ENCODE peak calls at places on chromosome 7, in five cellular contexts. One of them, this sample, is unnamed.

GRCh38 chr7:27098493-27099223 is 2.9 kb upstream of the HOXA1 start:
- DNase-seq in GM23248: peak
- DNase-seq in GM23338: peak
- DNase-seq in H1: no peak
- DNase-seq in mammary epithelial cell: peak
- DNase-seq in this sample: no peak

GRCh38 chr7:144525956-144526355 is 122.5 kb upstream of the NOBOX start:
- DNase-seq in GM23248: no peak
- DNase-seq in GM23338: no peak
- DNase-seq in H1: no peak
- DNase-seq in mammary epithelial cell: no peak
- DNase-seq in this sample: no peak

GRCh38 chr7:22387583-22387982 is 30.6 kb upstream of the RAPGEF5 start:
- DNase-seq in mammary epithelial cell: no peak
- DNase-seq in GM23248: peak
- DNase-seq in H1: no peak
- DNase-seq in GM23338: no peak
- DNase-seq in this sample: no peak

GRCh38 chr7:70498232-70498631 is 633.7 kb upstream of the GALNT17 start:
- DNase-seq in GM23338: no peak
- DNase-seq in GM23248: no peak
- DNase-seq in mammary epithelial cell: no peak
- DNase-seq in H1: no peak
- DNase-seq in this sample: no peak

GRCh38 chr7:22885824-22886255 is 63.2 kb upstream of the TOMM7 start:
- DNase-seq in mammary epithelial cell: no peak
- DNase-seq in GM23248: no peak
- DNase-seq in GM23338: no peak
- DNase-seq in H1: no peak
- DNase-seq in this sample: peak

GRCh38 chr7:7207876-7208275 is 25.5 kb downstream of the C1GALT1 start:
- DNase-seq in mammary epithelial cell: peak
- DNase-seq in GM23338: no peak
- DNase-seq in GM23248: no peak
- DNase-seq in H1: no peak
- DNase-seq in this sample: no peak

GRCh38 chr7:149599636-149600206 is 102.1 kb upstream of the ZNF746 start:
- DNase-seq in GM23338: no peak
- DNase-seq in mammary epithelial cell: no peak
- DNase-seq in GM23248: no peak
- DNase-seq in H1: no peak
- DNase-seq in this sample: peak

GRCh38 chr7:7265057-7265456 is 82.7 kb downstream of the C1GALT1 start:
- DNase-seq in GM23248: peak
- DNase-seq in H1: no peak
- DNase-seq in GM23338: no peak
- DNase-seq in mammary epithelial cell: no peak
- DNase-seq in this sample: no peak

GRCh38 chr7:69318794-69319193 is 279.5 kb upstream of the AUTS2 start:
- DNase-seq in mammary epithelial cell: no peak
- DNase-seq in H1: no peak
- DNase-seq in GM23248: no peak
- DNase-seq in GM23338: no peak
- DNase-seq in this sample: no peak

GRCh38 chr7:139078399-139078798 is 31.1 kb downstream of the ZC3HAV1 start:
- DNase-seq in mammary epithelial cell: no peak
- DNase-seq in GM23338: no peak
- DNase-seq in H1: no peak
- DNase-seq in GM23248: peak
- DNase-seq in this sample: no peak

GRCh38 chr7:22640269-22640668 is 86.7 kb upstream of the IL6 start:
- DNase-seq in mammary epithelial cell: no peak
- DNase-seq in GM23248: no peak
- DNase-seq in GM23338: no peak
- DNase-seq in H1: no peak
- DNase-seq in this sample: no peak

GRCh38 chr7:11130012-11130411 is 156.3 kb downstream of the PHF14 start:
- DNase-seq in GM23248: no peak
- DNase-seq in GM23338: no peak
- DNase-seq in mammary epithelial cell: no peak
- DNase-seq in H1: no peak
- DNase-seq in this sample: no peak

GRCh38 chr7:98643232-98643985 is 26.3 kb downstream of the NPTX2 start:
- DNase-seq in GM23338: no peak
- DNase-seq in H1: no peak
- DNase-seq in mammary epithelial cell: no peak
- DNase-seq in GM23248: no peak
- DNase-seq in this sample: no peak

GRCh38 chr7:40499718-40500117 is 364.9 kb downstream of the SUGCT start:
- DNase-seq in mammary epithelial cell: no peak
- DNase-seq in H1: no peak
- DNase-seq in GM23248: no peak
- DNase-seq in GM23338: no peak
- DNase-seq in this sample: no peak

GRCh38 chr7:124072603-124073324 is 39.9 kb upstream of the TMEM229A start:
- DNase-seq in GM23248: peak
- DNase-seq in mammary epithelial cell: peak
- DNase-seq in H1: no peak
- DNase-seq in GM23338: no peak
- DNase-seq in this sample: no peak

GRCh38 chr7:65979583-65980477 is 2.2 kb downstream of the GUSB start:
- DNase-seq in GM23248: no peak
- DNase-seq in mammary epithelial cell: no peak
- DNase-seq in GM23338: no peak
- DNase-seq in H1: no peak
- DNase-seq in this sample: no peak

GRCh38 chr7:46754135-46754730 is 827.7 kb downstream of the TNS3 start:
- DNase-seq in mammary epithelial cell: peak
- DNase-seq in H1: no peak
- DNase-seq in GM23248: peak
- DNase-seq in GM23338: no peak
- DNase-seq in this sample: no peak

GRCh38 chr7:19663816-19664531 is 44.9 kb downstream of the POLR1F start:
- DNase-seq in GM23248: no peak
- DNase-seq in mammary epithelial cell: peak
- DNase-seq in GM23338: no peak
- DNase-seq in H1: no peak
- DNase-seq in this sample: no peak

GRCh38 chr7:149479554-149479953 is 18.1 kb downstream of the ZNF746 start:
- DNase-seq in GM23248: no peak
- DNase-seq in mammary epithelial cell: no peak
- DNase-seq in H1: no peak
- DNase-seq in GM23338: no peak
- DNase-seq in this sample: no peak

GRCh38 chr7:49643321-49643720 is 130.1 kb upstream of the VWC2 start:
- DNase-seq in GM23248: no peak
- DNase-seq in mammary epithelial cell: no peak
- DNase-seq in H1: no peak
- DNase-seq in GM23338: no peak
- DNase-seq in this sample: no peak

GRCh38 chr7:48077438-48077837 is 11.6 kb upstream of the UPP1 start:
- DNase-seq in GM23248: no peak
- DNase-seq in GM23338: no peak
- DNase-seq in H1: no peak
- DNase-seq in mammary epithelial cell: no peak
- DNase-seq in this sample: no peak

GRCh38 chr7:141362580-141363435 is 188.4 kb upstream of the AGK start:
- DNase-seq in GM23248: peak
- DNase-seq in mammary epithelial cell: peak
- DNase-seq in GM23338: no peak
- DNase-seq in H1: no peak
- DNase-seq in this sample: no peak

GRCh38 chr7:106039486-106040060 is 72.5 kb downstream of the SYPL1 start:
- DNase-seq in mammary epithelial cell: no peak
- DNase-seq in H1: no peak
- DNase-seq in GM23248: peak
- DNase-seq in GM23338: peak
- DNase-seq in this sample: no peak

GRCh38 chr7:621572-622285 is 102.1 kb upstream of the PDGFA start:
- DNase-seq in GM23338: no peak
- DNase-seq in GM23248: no peak
- DNase-seq in H1: no peak
- DNase-seq in mammary epithelial cell: no peak
- DNase-seq in this sample: no peak

GRCh38 chr7:95596183-95597135 is at the start of gene PDK4:
- DNase-seq in GM23248: peak
- DNase-seq in H1: peak
- DNase-seq in GM23338: peak
- DNase-seq in mammary epithelial cell: peak
- DNase-seq in this sample: no peak

GRCh38 chr7:84913731-84914130 is 273.1 kb downstream of the SEMA3D start:
- DNase-seq in GM23338: no peak
- DNase-seq in GM23248: peak
- DNase-seq in mammary epithelial cell: no peak
- DNase-seq in H1: no peak
- DNase-seq in this sample: no peak

GRCh38 chr7:149827089-149827981 is 10.8 kb upstream of the ZNF862 start:
- DNase-seq in mammary epithelial cell: no peak
- DNase-seq in GM23248: no peak
- DNase-seq in H1: no peak
- DNase-seq in GM23338: no peak
- DNase-seq in this sample: no peak

GRCh38 chr7:68187549-68187948 is 1190.9 kb downstream of the TYW1 start:
- DNase-seq in GM23338: no peak
- DNase-seq in mammary epithelial cell: no peak
- DNase-seq in GM23248: no peak
- DNase-seq in H1: no peak
- DNase-seq in this sample: no peak

GRCh38 chr7:94980418-94981142 is 73.2 kb downstream of the PPP1R9A start:
- DNase-seq in GM23248: peak
- DNase-seq in mammary epithelial cell: no peak
- DNase-seq in H1: no peak
- DNase-seq in GM23338: no peak
- DNase-seq in this sample: no peak

GRCh38 chr7:98399462-98399861 is 1.4 kb downstream of the BAIAP2L1 start:
- DNase-seq in GM23248: peak
- DNase-seq in GM23338: no peak
- DNase-seq in mammary epithelial cell: peak
- DNase-seq in H1: no peak
- DNase-seq in this sample: no peak

GRCh38 chr7:102303669-102304422 is 17.2 kb downstream of the SH2B2 start:
- DNase-seq in GM23248: no peak
- DNase-seq in mammary epithelial cell: no peak
- DNase-seq in H1: no peak
- DNase-seq in GM23338: no peak
- DNase-seq in this sample: no peak

GRCh38 chr7:137820677-137821420 is 25.9 kb downstream of the DGKI start:
- DNase-seq in mammary epithelial cell: no peak
- DNase-seq in GM23338: peak
- DNase-seq in H1: peak
- DNase-seq in GM23248: peak
- DNase-seq in this sample: no peak
- H3K4me3 ChIP-seq in mammary epithelial cell: no peak
- H3K4me3 ChIP-seq in GM23338: no peak
- H3K4me3 ChIP-seq in H1: no peak
- H3K4me3 ChIP-seq in GM23248: peak
- H3K4me3 ChIP-seq in this sample: no peak

GRCh38 chr7:29607889-29608288 is 44.3 kb downstream of the PRR15 start:
- DNase-seq in GM23248: peak
- DNase-seq in GM23338: peak
- DNase-seq in mammary epithelial cell: peak
- DNase-seq in H1: no peak
- DNase-seq in this sample: no peak
- H2AFZ ChIP-seq in GM23248: no peak
- H2AFZ ChIP-seq in GM23338: no peak
- H2AFZ ChIP-seq in mammary epithelial cell: no peak
- H2AFZ ChIP-seq in H1: no peak
- H2AFZ ChIP-seq in this sample: no peak

GRCh38 chr7:17233643-17234397 is 64.6 kb upstream of the AHR start:
- DNase-seq in H1: no peak
- DNase-seq in GM23248: peak
- DNase-seq in GM23338: no peak
- DNase-seq in mammary epithelial cell: no peak
- DNase-seq in this sample: peak
- H3K4me3 ChIP-seq in H1: no peak
- H3K4me3 ChIP-seq in GM23248: peak
- H3K4me3 ChIP-seq in GM23338: no peak
- H3K4me3 ChIP-seq in mammary epithelial cell: no peak
- H3K4me3 ChIP-seq in this sample: no peak

GRCh38 chr7:87564290-87564963 is 36.3 kb downstream of the ABCB1 start:
- DNase-seq in H1: peak
- DNase-seq in GM23338: peak
- DNase-seq in GM23248: peak
- DNase-seq in mammary epithelial cell: peak
- DNase-seq in this sample: peak
- H2AFZ ChIP-seq in H1: no peak
- H2AFZ ChIP-seq in GM23338: no peak
- H2AFZ ChIP-seq in GM23248: no peak
- H2AFZ ChIP-seq in mammary epithelial cell: peak
- H2AFZ ChIP-seq in this sample: no peak

GRCh38 chr7:107746006-107746405 is 2.1 kb downstream of the CBLL1 start:
- DNase-seq in mammary epithelial cell: no peak
- DNase-seq in GM23248: peak
- DNase-seq in H1: no peak
- DNase-seq in GM23338: no peak
- DNase-seq in this sample: no peak
- H3K4me3 ChIP-seq in mammary epithelial cell: no peak
- H3K4me3 ChIP-seq in GM23248: peak
- H3K4me3 ChIP-seq in H1: no peak
- H3K4me3 ChIP-seq in GM23338: peak
- H3K4me3 ChIP-seq in this sample: peak

GRCh38 chr7:28926871-28927597 is 31.1 kb downstream of the TRIL start:
- DNase-seq in GM23338: peak
- DNase-seq in mammary epithelial cell: peak
- DNase-seq in H1: peak
- DNase-seq in GM23248: peak
- DNase-seq in this sample: peak
- H2AFZ ChIP-seq in GM23338: peak
- H2AFZ ChIP-seq in mammary epithelial cell: peak
- H2AFZ ChIP-seq in H1: peak
- H2AFZ ChIP-seq in GM23248: peak
- H2AFZ ChIP-seq in this sample: peak

DNA sequence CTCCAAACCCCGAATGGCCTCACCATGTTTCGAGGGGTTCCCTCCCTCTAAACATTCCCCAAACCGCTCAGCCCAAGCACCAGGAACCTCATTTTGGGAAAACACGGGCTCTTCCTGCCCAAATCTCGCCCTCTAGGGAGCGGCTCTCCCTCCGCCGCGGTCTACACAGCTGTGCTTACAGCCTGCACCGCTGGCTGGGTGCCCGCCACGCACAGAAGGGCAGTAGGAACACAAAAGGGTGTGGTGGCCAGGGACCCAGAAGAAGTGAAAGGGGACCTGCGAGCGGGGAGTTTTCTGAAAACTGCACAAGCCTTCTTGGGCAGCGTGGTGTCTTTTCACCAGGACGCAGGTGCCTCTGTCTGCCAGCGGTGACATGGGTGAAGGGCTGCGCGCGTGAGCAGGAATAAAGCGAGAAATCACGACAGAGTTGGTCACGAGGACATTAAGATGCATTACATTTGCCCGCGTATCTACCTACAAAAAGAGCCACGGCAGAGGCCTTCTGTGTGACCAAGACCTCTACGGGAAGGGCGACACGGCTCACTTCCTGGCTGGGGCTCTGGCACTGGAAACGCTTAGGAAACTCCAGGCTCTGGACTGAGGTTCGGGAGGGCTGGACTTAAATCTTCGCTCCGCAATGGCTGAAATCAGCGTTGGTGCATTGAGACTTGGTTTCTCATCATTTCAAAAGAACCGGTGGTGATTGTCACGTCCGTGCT is 171.7 kb downstream of the LSM5 start:
- DNase-seq in H1: peak
- DNase-seq in GM23248: no peak
- DNase-seq in mammary epithelial cell: no peak
- DNase-seq in GM23338: peak
- DNase-seq in this sample: no peak
- H3K4me3 ChIP-seq in H1: no peak
- H3K4me3 ChIP-seq in GM23248: no peak
- H3K4me3 ChIP-seq in mammary epithelial cell: no peak
- H3K4me3 ChIP-seq in GM23338: no peak
- H3K4me3 ChIP-seq in this sample: no peak